ENCODE peak calls at places on chromosomes 5 and 9, in ten cellular contexts. R is SJSA1, I is left ventricle myocardium inferior, O is body of pancreas, G is gastrocnemius medialis, Q is Peyer's patch, F is ovary, W is right atrium auricular region, M is lung, K is psoas muscle. C is an unnamed sample. For H3K4me1, the result is how much of the 10 kb centered on the place peaks cover.

GRCh38 chr9:30075451-30076199 is 2308.8 kb upstream of the ACO1 start:
- DNase-seq in R (no peak), I (no peak), O (no peak), G (no peak), Q (no peak), F (no peak), W (no peak), M (no peak), K (no peak), C (no peak)

GRCh38 chr5:10735569-10736255 is 25.3 kb downstream of the DAP start:
- DNase-seq in R (no peak), I (no peak), O (peak), G (no peak), Q (no peak), F (no peak), W (no peak), M (no peak), K (no peak), C (peak)

GRCh38 chr5:72093231-72093630 is 14.0 kb upstream of the MAP1B start:
- DNase-seq in R (peak), I (no peak), O (no peak), G (no peak), Q (no peak), F (no peak), W (no peak), M (no peak), K (no peak), C (no peak)

GRCh38 chr5:18119156-18119785 is 485.0 kb downstream of the TAF11L14 start:
- DNase-seq in R (no peak), I (no peak), O (no peak), G (no peak), Q (no peak), F (no peak), W (no peak), M (no peak), K (no peak), C (no peak)

GRCh38 chr5:39432687-39433086 is 7.9 kb upstream of the DAB2 start:
- DNase-seq in R (no peak), I (no peak), O (no peak), G (no peak), Q (no peak), F (no peak), W (no peak), M (no peak), K (no peak), C (no peak)

GRCh38 chr9:109910616-109911568 is 130.9 kb downstream of the PALM2AKAP2 start:
- DNase-seq in R (peak), I (no peak), O (no peak), G (no peak), Q (peak), F (no peak), W (no peak), M (no peak), K (no peak), C (no peak)

GRCh38 chr9:19896161-19896560 is 107.3 kb upstream of the SLC24A2 start:
- DNase-seq in R (no peak), I (no peak), O (no peak), G (no peak), Q (no peak), F (no peak), W (no peak), M (no peak), K (no peak), C (no peak)

GRCh38 chr5:129971684-129972083 is 67.4 kb downstream of the CHSY3 start:
- DNase-seq in R (no peak), I (no peak), O (no peak), G (no peak), Q (no peak), F (no peak), W (no peak), M (no peak), K (no peak), C (no peak)

GRCh38 chr5:13833440-13833839 is 111.0 kb downstream of the DNAH5 start:
- DNase-seq in R (no peak), I (no peak), O (no peak), G (no peak), Q (no peak), F (no peak), W (no peak), M (no peak), K (no peak), C (no peak)

DNA sequence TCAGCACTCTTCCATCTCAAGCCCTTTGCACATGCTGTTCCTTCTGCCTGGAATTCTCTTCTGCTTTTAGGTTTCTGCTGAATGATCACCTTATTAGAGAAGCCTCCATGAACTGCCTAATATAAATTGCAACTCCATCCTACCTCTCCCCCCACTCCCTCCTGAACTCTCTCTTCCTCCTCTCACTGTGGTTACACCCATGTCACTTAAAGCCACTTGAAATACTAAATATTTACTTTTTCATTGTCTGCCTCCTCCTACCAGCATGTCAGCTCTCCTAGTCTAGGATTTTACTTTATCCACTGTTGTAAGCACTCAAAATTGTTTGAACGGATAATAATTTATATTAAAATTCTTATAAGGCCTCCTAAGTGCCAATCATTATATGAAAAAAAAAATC is 43.8 kb downstream of the ACTL7B start:
- DNase-seq in R (no peak), I (no peak), O (no peak), G (no peak), Q (no peak), F (no peak), W (no peak), M (no peak), K (no peak), C (no peak)
- H3K4me1 ChIP-seq in R (under half), I (under half), O (under half), G (under half), Q (under half), F (under half), W (under half), M (under half), K (under half), C (under half)

GRCh38 chr5:150132740-150133139 is 22.9 kb downstream of the PDGFRB start:
- DNase-seq in R (no peak), I (no peak), O (no peak), G (no peak), Q (no peak), F (no peak), W (no peak), M (no peak), K (no peak), C (peak)
- H3K4me1 ChIP-seq in R (under half), I (half or more), O (under half), G (under half), Q (under half), F (under half), W (half or more), M (under half), K (under half), C (under half)

DNA sequence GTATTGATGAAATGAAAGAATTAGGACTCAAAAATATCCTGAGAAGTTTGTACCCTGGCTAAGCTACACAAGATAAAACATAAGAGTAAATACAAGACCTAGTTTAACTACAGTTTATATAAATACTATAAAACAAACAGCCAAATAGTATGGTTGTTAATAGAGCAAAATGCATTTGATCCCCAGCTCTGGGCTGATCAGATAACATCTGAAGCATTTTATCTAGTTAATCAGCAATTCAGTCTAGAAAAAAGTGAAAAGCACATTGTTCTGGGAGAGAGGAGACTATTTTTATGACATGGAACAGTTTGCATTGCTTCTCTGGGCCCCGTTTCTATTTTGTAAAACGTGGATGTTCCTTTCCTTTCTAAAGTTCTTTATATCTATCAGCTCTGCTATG is 139.6 kb upstream of the RORB start:
- DNase-seq in R (no peak), I (no peak), O (no peak), G (no peak), Q (no peak), F (no peak), W (no peak), M (no peak), K (no peak), C (no peak)
- H3K4me1 ChIP-seq in R (under half), I (under half), O (under half), G (under half), Q (under half), F (under half), W (under half), M (under half), K (under half), C (under half)

GRCh38 chr5:171123417-171123816 is 185.6 kb upstream of the TLX3 start:
- DNase-seq in R (no peak), I (no peak), O (no peak), G (no peak), Q (no peak), F (no peak), W (no peak), M (no peak), K (no peak), C (no peak)

GRCh38 chr5:171120986-171121622 is 187.9 kb upstream of the TLX3 start:
- DNase-seq in R (no peak), I (no peak), O (no peak), G (no peak), Q (no peak), F (no peak), W (no peak), M (no peak), K (no peak), C (no peak)

GRCh38 chr5:171116711-171117110 is 192.3 kb upstream of the TLX3 start:
- DNase-seq in R (no peak), I (no peak), O (no peak), G (no peak), Q (no peak), F (no peak), W (no peak), M (no peak), K (no peak), C (no peak)

GRCh38 chr5:171122372-171122771 is 186.7 kb upstream of the TLX3 start:
- DNase-seq in R (no peak), I (no peak), O (peak), G (no peak), Q (no peak), F (no peak), W (no peak), M (no peak), K (no peak), C (peak)

GRCh38 chr5:171121638-171122037 is 187.4 kb upstream of the TLX3 start:
- DNase-seq in R (no peak), I (no peak), O (no peak), G (no peak), Q (no peak), F (no peak), W (no peak), M (no peak), K (no peak), C (no peak)
- H3K4me1 ChIP-seq in R (under half), I (under half), O (under half), G (under half), Q (under half), F (under half), W (under half), M (under half), K (under half), C (under half)

GRCh38 chr5:120985526-120985925 is 521.4 kb downstream of the PRR16 start:
- DNase-seq in R (no peak), I (no peak), O (no peak), G (no peak), Q (no peak), F (no peak), W (no peak), M (no peak), K (no peak), C (no peak)
- H3K4me1 ChIP-seq in R (under half), I (under half), O (under half), G (under half), Q (under half), F (under half), W (under half), M (under half), K (under half), C (under half)

GRCh38 chr9:133371261-133371711 is 4.6 kb downstream of the SURF4 start:
- DNase-seq in R (no peak), I (no peak), O (no peak), G (no peak), Q (no peak), F (no peak), W (no peak), M (no peak), K (no peak), C (no peak)

GRCh38 chr9:133368249-133368881 is 7.5 kb downstream of the SURF4 start:
- DNase-seq in R (no peak), I (no peak), O (no peak), G (no peak), Q (no peak), F (no peak), W (no peak), M (no peak), K (no peak), C (no peak)

GRCh38 chr9:133370680-133371079 is 5.2 kb downstream of the SURF4 start:
- DNase-seq in R (no peak), I (no peak), O (peak), G (no peak), Q (no peak), F (no peak), W (no peak), M (no peak), K (no peak), C (no peak)

GRCh38 chr9:133369419-133369818 is 6.4 kb downstream of the SURF4 start:
- DNase-seq in R (no peak), I (no peak), O (no peak), G (no peak), Q (no peak), F (no peak), W (no peak), M (no peak), K (no peak), C (no peak)

GRCh38 chr9:133369923-133370322 is 5.9 kb downstream of the SURF4 start:
- DNase-seq in R (no peak), I (no peak), O (no peak), G (no peak), Q (no peak), F (no peak), W (no peak), M (no peak), K (no peak), C (no peak)
- H3K4me1 ChIP-seq in R (under half), I (half or more), O (half or more), G (half or more), Q (half or more), F (under half), W (half or more), M (under half), K (half or more), C (under half)

GRCh38 chr9:136314056-136314416 is 10.1 kb upstream of the CCDC187 start:
- DNase-seq in R (no peak), I (no peak), O (no peak), G (no peak), Q (no peak), F (no peak), W (no peak), M (no peak), K (no peak), C (no peak)

GRCh38 chr9:136313111-136314055 is 9.5 kb upstream of the CCDC187 start:
- DNase-seq in R (no peak), I (no peak), O (no peak), G (no peak), Q (no peak), F (no peak), W (no peak), M (no peak), K (no peak), C (peak)

GRCh38 chr9:136311037-136311432 is 7.1 kb upstream of the CCDC187 start:
- DNase-seq in R (no peak), I (no peak), O (no peak), G (no peak), Q (no peak), F (no peak), W (no peak), M (no peak), K (no peak), C (no peak)

GRCh38 chr9:136311433-136312375 is 7.8 kb upstream of the CCDC187 start:
- DNase-seq in R (no peak), I (no peak), O (no peak), G (no peak), Q (peak), F (no peak), W (no peak), M (no peak), K (no peak), C (peak)

GRCh38 chr9:136312436-136312835 is 8.5 kb upstream of the CCDC187 start:
- DNase-seq in R (peak), I (no peak), O (peak), G (no peak), Q (no peak), F (peak), W (no peak), M (no peak), K (no peak), C (peak)
- H3K4me1 ChIP-seq in R (under half), I (under half), O (under half), G (under half), Q (under half), F (under half), W (under half), M (under half), K (under half), C (under half)

DNA sequence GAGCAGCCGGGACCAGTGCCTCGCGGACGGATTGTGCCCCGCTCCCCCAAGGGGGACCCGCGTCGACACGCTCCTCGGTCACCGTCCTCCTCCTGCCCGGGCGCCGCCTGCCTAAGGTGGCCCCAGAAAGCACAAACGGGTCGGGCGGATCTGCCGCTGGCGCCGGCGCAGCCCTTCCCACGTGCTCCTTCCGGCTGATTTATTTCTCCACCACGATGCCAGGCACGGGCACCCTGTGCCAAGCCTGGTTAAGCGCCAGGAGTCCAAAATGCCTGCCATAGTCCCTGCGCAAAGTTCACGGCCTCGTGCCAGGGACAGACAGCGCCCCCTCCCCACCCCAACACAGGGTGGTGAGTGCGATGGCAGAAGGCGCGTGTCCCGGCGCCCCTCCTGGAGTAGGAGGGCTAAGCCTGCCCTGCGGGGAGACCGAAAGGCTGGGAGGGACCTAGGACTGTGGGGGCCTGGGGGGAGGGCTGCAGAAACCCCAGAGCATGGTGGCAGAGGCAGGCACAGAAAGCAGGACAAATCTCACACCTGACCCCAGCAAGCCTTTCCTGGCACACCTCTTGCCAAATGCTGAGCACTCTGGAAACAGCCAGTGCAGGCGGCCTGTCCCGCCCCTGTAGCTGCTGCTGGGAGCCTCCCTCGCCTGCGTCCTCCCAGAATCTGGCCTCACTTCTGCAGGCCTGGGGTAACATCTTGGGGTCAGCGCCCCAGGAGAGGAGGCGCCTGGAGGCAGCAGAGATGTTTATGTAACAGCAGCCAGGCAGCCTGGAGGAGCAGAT is 1.0 kb upstream of the NOTCH1 start:
- DNase-seq in R (no peak), I (peak), O (peak), G (peak), Q (peak), F (peak), W (peak), M (peak), K (peak), C (peak)
- H3K4me1 ChIP-seq in R (under half), I (half or more), O (half or more), G (under half), Q (half or more), F (under half), W (half or more), M (under half), K (under half), C (under half)

C was measured in right cardiac atrium.